ENCODE peak calls at places on chromosomes 2 and 18, in eight cellular contexts. Q is tibial artery, C is cardiac muscle cell, K is type B pancreatic cell, X is GM23338, L is NB4, G is A549, I is endothelial cell. A is an unnamed sample.

GRCh38 chr2:65503746-65504145 is 71.3 kb upstream of the SPRED2 start:
- DNase-seq in G (no peak), X (no peak), Q (no peak), L (no peak), I (no peak), C (no peak), K (no peak), A (no peak)

GRCh38 chr18:22734812-22735627 is 198.1 kb upstream of the RBBP8 start:
- DNase-seq in X (no peak), I (no peak), L (no peak), G (no peak), C (no peak), Q (no peak), K (no peak), A (peak; percentile 26)

GRCh38 chr2:171420728-171421563 is 12.8 kb downstream of the METTL8 start:
- DNase-seq in Q (no peak), I (no peak), X (no peak), L (no peak), C (no peak), G (no peak), K (no peak), A (no peak)

GRCh38 chr18:58228176-58228575 is 184.2 kb downstream of the NEDD4L start:
- DNase-seq in C (no peak), X (no peak), I (no peak), L (no peak), Q (no peak), G (no peak), K (no peak), A (no peak)

GRCh38 chr2:106582431-106583143 is 95.4 kb downstream of the CD8B2 start:
- DNase-seq in K (peak; percentile 79), I (peak; percentile 78), Q (peak; percentile 67), C (peak; percentile 82), L (peak; percentile 69), X (peak; percentile 86), G (peak; percentile 77), A (peak; percentile 85)

GRCh38 chr18:51391731-51392130 is 194.2 kb upstream of the MEX3C start:
- DNase-seq in G (no peak), I (no peak), L (no peak), C (no peak), K (no peak), X (no peak), Q (no peak), A (no peak)

GRCh38 chr2:5176764-5177163 is 515.4 kb upstream of the SOX11 start:
- DNase-seq in C (no peak), L (no peak), K (no peak), I (no peak), X (no peak), G (no peak), Q (no peak), A (peak; percentile 3)

GRCh38 chr2:11409184-11409959 is 56.6 kb downstream of the E2F6 start:
- DNase-seq in C (no peak), Q (no peak), I (no peak), X (no peak), L (no peak), K (no peak), G (no peak), A (no peak)

GRCh38 chr2:195094330-195094729 is 562.7 kb upstream of the SLC39A10 start:
- DNase-seq in L (no peak), G (peak; percentile 1), Q (no peak), C (no peak), K (no peak), I (no peak), X (no peak), A (peak; percentile 55)

GRCh38 chr2:200600549-200601212 is 14.9 kb downstream of the AOX1 start:
- DNase-seq in Q (no peak), L (no peak), G (peak; percentile 57), I (no peak), K (no peak), C (no peak), X (no peak), A (no peak)

DNA sequence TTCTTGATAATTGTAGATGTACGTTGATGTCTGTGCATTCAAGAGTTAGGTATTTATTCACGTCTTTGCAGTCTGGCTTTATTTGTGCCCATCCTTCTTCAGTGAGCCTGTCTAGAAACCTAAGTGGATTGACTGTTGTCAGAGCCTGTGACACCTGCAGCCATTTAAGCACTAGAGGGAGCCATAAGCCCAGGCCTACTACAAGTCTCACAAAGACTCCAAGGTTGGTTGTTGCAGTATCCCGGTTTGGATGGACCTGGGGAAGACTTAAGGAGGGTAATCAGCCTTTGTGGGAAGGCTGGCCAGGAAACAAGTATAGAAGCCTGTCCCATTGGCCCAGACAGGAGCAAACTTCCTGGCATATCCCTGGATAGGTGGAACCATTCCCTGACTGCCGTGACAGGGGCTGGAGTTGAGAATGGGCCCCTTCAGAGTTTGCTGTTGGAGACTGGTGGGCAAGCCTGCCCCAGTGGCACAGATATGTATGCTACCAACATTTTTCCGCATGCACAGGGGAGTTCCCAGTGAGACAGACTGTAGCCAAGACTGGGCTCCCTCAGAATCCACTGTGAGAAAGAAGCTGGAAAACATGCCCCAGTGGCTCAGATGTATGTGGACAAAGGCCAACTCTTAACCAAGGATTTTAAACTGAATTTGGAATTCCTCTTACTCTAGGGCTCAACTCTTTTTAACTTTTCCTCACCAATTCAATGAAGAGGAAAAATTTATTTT is 9.3 kb upstream of the LRRC30 start:
- DNase-seq in I (peak; percentile 67), G (peak; percentile 79), X (peak; percentile 95), C (peak; percentile 86), Q (no peak), K (no peak), L (peak; percentile 63), A (peak; percentile 80)
- TF ChIP-seq CTCF in I (peak; percentile 61), G (peak; percentile 74), X (peak; percentile 92), C (peak; percentile 95), Q (peak; percentile 33), K (peak; percentile 90), L (peak; percentile 79), A (peak; percentile 83)

DNA sequence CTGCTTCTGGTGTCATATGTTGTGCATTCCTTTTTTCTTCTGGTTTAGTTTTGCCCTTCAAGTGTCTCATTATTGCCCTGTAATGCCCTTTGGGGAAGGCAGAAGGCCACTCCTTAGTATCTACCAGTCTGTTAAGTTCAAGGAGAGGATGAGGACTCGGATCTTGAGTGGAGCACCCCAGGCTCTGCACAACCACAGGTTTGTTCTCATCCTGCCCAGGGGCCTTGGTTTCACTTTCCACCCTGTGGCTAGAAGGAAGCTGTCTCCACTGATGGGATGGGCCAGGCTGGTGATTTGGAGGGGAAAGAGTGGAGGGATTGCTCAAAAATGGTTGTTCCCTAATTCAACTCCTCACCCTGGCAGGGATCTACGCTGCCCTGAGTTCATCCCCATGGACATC is 30.2 kb upstream of the RAB11FIP5 start:
- DNase-seq in Q (no peak), L (no peak), C (no peak), K (no peak), G (no peak), X (no peak), I (no peak), A (no peak)
- TF ChIP-seq CTCF in Q (no peak), L (no peak), C (no peak), K (no peak), G (no peak), X (no peak), I (no peak), A (no peak)

DNA sequence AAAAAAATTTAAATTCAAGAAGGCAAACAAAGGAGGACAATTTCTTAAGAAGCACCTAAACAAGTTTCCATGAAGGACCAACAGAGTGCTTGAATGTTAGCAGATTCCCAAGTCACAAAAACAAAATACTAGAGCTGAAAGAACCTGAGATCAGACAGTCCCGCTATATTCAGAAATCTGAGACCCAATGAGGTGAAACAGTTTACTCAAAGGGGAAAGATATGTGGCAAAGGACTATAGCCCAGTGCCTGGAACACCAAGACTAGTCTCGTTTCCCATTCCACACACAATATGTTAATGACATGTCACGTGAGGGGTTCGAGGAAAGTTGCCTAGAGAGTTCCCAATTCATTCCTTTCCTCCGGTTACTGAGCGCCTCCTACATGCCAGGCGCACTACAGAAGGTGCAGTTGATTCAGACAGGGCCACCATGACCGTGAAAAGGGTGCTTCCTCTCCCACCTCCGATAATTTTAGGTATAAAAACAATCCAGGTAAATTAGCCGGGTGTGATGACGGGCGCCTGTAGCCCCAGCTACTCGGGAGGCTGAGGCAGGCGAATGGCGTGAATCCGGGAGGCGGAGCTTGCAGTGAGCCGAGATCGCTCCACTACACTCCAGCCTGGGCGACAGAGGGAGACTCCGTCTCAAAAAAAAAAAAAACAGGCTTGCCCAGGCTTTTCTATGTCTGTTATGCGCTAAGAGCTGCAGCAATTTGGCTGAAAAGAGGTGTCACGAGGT is 617 bp downstream of the SRBD1 start:
- DNase-seq in G (peak; percentile 82), Q (peak; percentile 62), L (peak; percentile 69), K (no peak), I (peak; percentile 38), C (peak; percentile 80), X (peak; percentile 89), A (peak; percentile 73)
- TF ChIP-seq CTCF in G (peak; percentile 56), Q (peak; percentile 26), L (peak; percentile 9), K (peak; percentile 36), I (no peak), C (peak; percentile 44), X (peak; percentile 40), A (peak; percentile 31)

GRCh38 chr18:37317486-37317885 is 248.1 kb downstream of the CELF4 start:
- DNase-seq in C (no peak), I (no peak), K (no peak), X (no peak), L (no peak), G (no peak), Q (no peak), A (no peak)

GRCh38 chr18:37315935-37316334 is 249.7 kb downstream of the CELF4 start:
- DNase-seq in C (no peak), K (no peak), X (no peak), Q (no peak), G (no peak), I (no peak), L (no peak), A (no peak)

GRCh38 chr18:37314534-37314933 is 251.1 kb downstream of the CELF4 start:
- DNase-seq in G (no peak), X (peak; percentile 38), Q (no peak), K (no peak), L (no peak), I (no peak), C (no peak), A (no peak)

GRCh38 chr18:37318360-37319037 is 247.1 kb downstream of the CELF4 start:
- DNase-seq in I (no peak), L (no peak), X (no peak), Q (no peak), C (no peak), K (no peak), G (no peak), A (no peak)

GRCh38 chr18:37316468-37316867 is 249.1 kb downstream of the CELF4 start:
- DNase-seq in L (no peak), Q (no peak), X (no peak), C (no peak), G (no peak), K (no peak), I (no peak), A (no peak)
- TF ChIP-seq CTCF in L (no peak), Q (no peak), X (no peak), C (no peak), G (no peak), K (no peak), I (no peak), A (no peak)

GRCh38 chr18:75244336-75244735 is 33.7 kb downstream of the TSHZ1 start:
- DNase-seq in Q (no peak), G (peak; percentile 9), C (peak; percentile 32), K (no peak), X (peak; percentile 62), I (peak; percentile 24), L (peak; percentile 34), A (no peak)
- TF ChIP-seq CTCF in Q (peak; percentile 10), G (no peak), C (no peak), K (peak; percentile 34), X (peak; percentile 54), I (no peak), L (no peak), A (no peak)

GRCh38 chr18:78448106-78448505 is 531.5 kb upstream of the SALL3 start:
- DNase-seq in Q (no peak), C (no peak), G (no peak), I (no peak), L (no peak), X (peak; percentile 12), K (no peak), A (no peak)
- TF ChIP-seq CTCF in Q (no peak), C (no peak), G (no peak), I (no peak), L (no peak), X (no peak), K (peak; percentile 43), A (no peak)